ENCODE peak calls at places on chromosome 13, in six cellular contexts. X is fibroblast of lung, D is mesendoderm, N is GM23248, A is astrocyte, S is OCI-LY7. O is an unnamed sample. For H3K79me2, the result is how much of the 10 kb centered on the place peaks cover.

GRCh38 chr13:111344471-111345191 is 24.2 kb downstream of the TEX29 start:
- DNase-seq in X (peak), D (peak), N (peak), A (peak), S (no peak), O (peak)

GRCh38 chr13:113837554-113838355 is 26.1 kb downstream of the GAS6 start:
- DNase-seq in X (peak), D (peak), N (peak), A (peak), S (no peak), O (peak)

GRCh38 chr13:95349267-95349666 is 48.0 kb upstream of the ABCC4 start:
- DNase-seq in X (peak), D (peak), N (peak), A (peak), S (no peak), O (no peak)

GRCh38 chr13:107907065-107907464 is 308.3 kb downstream of the LIG4 start:
- DNase-seq in X (peak), D (no peak), N (no peak), A (peak), S (no peak), O (no peak)

GRCh38 chr13:79626924-79627323 is 146.0 kb downstream of the NDFIP2 start:
- DNase-seq in X (peak), D (no peak), N (no peak), A (peak), S (no peak), O (no peak)

GRCh38 chr13:111904166-111904565 is 162.8 kb upstream of the SOX1 start:
- DNase-seq in X (no peak), D (no peak), N (no peak), A (no peak), S (no peak), O (no peak)

GRCh38 chr13:57314897-57315520 is 148.0 kb downstream of the PRR20E start:
- DNase-seq in X (no peak), D (peak), N (no peak), A (no peak), S (no peak), O (peak)

GRCh38 chr13:76879211-76879875 is 6.9 kb downstream of the KCTD12 start:
- DNase-seq in X (peak), D (no peak), N (peak), A (peak), S (no peak), O (peak)

GRCh38 chr13:84873951-84874350 is 925.3 kb downstream of the SLITRK6 start:
- DNase-seq in X (no peak), D (no peak), N (no peak), A (no peak), S (no peak), O (no peak)

GRCh38 chr13:111659842-111660241 is 339.4 kb downstream of the TEX29 start:
- DNase-seq in X (no peak), D (no peak), N (no peak), A (no peak), S (no peak), O (no peak)

GRCh38 chr13:54805743-54806142 is 1777.1 kb downstream of the OLFM4 start:
- DNase-seq in X (no peak), D (no peak), N (no peak), A (no peak), S (no peak), O (no peak)

GRCh38 chr13:112740502-112741131 is 50.8 kb downstream of the ATP11A start:
- DNase-seq in X (peak), D (no peak), N (peak), A (peak), S (no peak), O (no peak)

GRCh38 chr13:44267966-44268365 is 105.7 kb upstream of the SERP2 start:
- DNase-seq in X (peak), D (no peak), N (peak), A (peak), S (no peak), O (peak)

GRCh38 chr13:114140909-114141255 is 8.5 kb upstream of the RASA3 start:
- DNase-seq in X (no peak), D (no peak), N (no peak), A (no peak), S (no peak), O (no peak)

GRCh38 chr13:44368062-44368591 is 5.5 kb upstream of the SERP2 start:
- DNase-seq in X (peak), D (no peak), N (peak), A (peak), S (no peak), O (no peak)

GRCh38 chr13:23321534-23322241 is 111.8 kb downstream of the SACS start:
- DNase-seq in X (peak), D (no peak), N (peak), A (peak), S (no peak), O (peak)

GRCh38 chr13:60959427-60959826 is 456.2 kb downstream of the PCDH20 start:
- DNase-seq in X (no peak), D (no peak), N (no peak), A (no peak), S (no peak), O (peak)

GRCh38 chr13:24287748-24288287 is 21.6 kb upstream of the C1QTNF9 start:
- DNase-seq in X (no peak), D (no peak), N (no peak), A (no peak), S (no peak), O (no peak)

GRCh38 chr13:44153536-44153935 is 220.1 kb upstream of the SERP2 start:
- DNase-seq in X (no peak), D (no peak), N (no peak), A (no peak), S (no peak), O (no peak)

GRCh38 chr13:51688937-51689336 is 104.7 kb downstream of the WDFY2 start:
- DNase-seq in X (no peak), D (peak), N (no peak), A (no peak), S (no peak), O (no peak)

GRCh38 chr13:59770451-59770850 is 393.3 kb downstream of the DIAPH3 start:
- DNase-seq in X (no peak), D (no peak), N (no peak), A (no peak), S (no peak), O (no peak)

GRCh38 chr13:75603038-75603437 is 33.1 kb upstream of the LMO7 start:
- DNase-seq in X (no peak), D (no peak), N (no peak), A (no peak), S (no peak), O (no peak)

DNA sequence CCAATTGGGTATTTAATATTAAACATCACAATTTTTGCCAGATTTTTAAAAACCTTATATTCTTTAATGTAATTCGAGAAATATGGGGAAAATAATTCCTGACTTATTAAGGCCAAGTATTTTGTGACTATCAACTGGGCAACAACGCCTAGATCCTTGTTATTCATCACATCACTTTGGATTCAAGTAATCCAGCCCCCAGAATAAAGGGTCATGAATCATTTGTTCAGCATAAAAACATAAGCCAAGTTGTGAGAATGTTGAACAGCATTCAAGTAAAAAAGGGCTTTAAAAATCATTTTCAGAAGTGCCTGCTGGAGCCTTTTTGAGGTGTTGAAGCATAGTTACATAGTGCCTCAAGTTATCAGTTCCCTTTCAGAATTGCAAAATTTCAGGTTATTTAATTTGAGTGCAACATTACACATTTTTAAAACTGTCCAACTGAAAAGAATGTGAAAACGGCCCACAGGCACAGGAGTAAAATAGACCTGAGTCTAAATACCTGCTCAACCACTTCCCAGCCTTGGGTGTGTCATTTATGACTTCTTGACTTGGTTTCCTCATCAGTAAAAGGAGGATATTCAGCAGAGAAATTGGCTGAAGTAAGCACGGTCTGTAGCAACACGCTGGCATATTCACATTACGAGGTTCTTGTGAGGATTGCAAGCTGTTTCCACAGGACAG is 56.4 kb downstream of the MBNL2 start:
- DNase-seq in X (peak), D (no peak), N (peak), A (peak), S (no peak), O (no peak)
- H3K4me2 ChIP-seq in X (peak), D (no peak), N (peak), A (no peak), S (no peak), O (peak)

GRCh38 chr13:110217811-110218210 is 89.1 kb downstream of the COL4A1 start:
- DNase-seq in X (no peak), D (no peak), N (no peak), A (no peak), S (no peak), O (no peak)
- H3K27ac ChIP-seq in X (peak), D (no peak), N (no peak), A (no peak), S (no peak), O (no peak)

DNA sequence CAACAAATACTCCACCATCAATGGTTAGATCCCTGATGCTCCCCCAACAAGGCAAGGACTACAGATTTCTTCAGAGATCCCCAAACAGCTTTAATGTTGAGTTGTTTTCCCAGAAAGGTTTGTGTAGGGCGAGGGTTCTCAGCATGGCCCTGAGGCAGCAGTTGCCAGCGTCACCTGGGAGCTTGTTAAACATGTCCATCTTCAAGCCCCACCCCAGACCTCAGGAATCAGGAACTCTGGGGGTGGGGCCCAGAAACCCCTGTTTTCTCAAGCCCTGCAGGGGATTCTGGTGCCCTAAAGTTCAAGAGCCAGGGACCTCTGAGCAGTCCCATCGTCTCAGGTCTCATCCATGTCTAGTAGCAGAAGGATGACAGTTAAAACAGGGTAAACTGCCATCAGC is 9.6 kb downstream of the EFNB2 start:
- DNase-seq in X (no peak), D (no peak), N (no peak), A (no peak), S (no peak), O (no peak)
- H3K79me2 ChIP-seq in X (half or more), D (half or more), N (under half), A (half or more), S (under half), O (half or more)

DNA sequence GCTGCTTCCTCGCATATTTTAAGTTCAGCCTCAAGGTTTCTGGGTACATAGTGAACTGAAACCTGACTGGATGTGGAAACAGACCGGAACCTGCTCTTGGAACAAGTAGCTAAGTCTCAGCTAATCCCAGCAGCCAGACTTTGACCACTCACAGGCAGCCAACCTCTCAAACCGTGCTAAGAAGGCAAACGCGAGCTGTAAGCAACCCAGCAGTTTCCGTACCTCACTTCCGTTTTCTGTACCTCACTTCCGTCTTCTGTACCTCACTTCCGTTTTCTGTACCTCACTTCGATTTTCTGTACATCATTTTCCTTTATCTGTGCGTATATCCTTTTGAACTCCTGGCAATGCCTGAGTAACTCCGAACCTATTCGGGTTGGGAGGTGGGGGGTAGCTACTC is 96.8 kb downstream of the SUCLA2 start:
- DNase-seq in X (no peak), D (no peak), N (no peak), A (no peak), S (no peak), O (peak)
- H3K4me2 ChIP-seq in X (peak), D (no peak), N (peak), A (peak), S (peak), O (peak)

GRCh38 chr13:30865131-30866009 is 40.7 kb upstream of the MEDAG start:
- DNase-seq in X (peak), D (peak), N (peak), A (peak), S (peak), O (peak)
- H3K27ac ChIP-seq in X (peak), D (peak), N (peak), A (peak), S (no peak), O (peak)

O was measured in PC-3.